ENCODE peak calls at places on chromosomes 4 and X, in seven cellular contexts. One of them, this sample, is unnamed.

GRCh38 chr4:183798921-183799307 is 106.2 kb upstream of the STOX2 start:
- DNase-seq in activated CD8-positive, alpha-beta T cell treated with anti-CD3 and anti-CD28 coated beads for 36 hours: peak
- DNase-seq in OCI-LY7: no peak
- DNase-seq in mammary epithelial cell: peak
- DNase-seq in stomach: no peak
- DNase-seq in fibroblast of pulmonary artery: no peak
- DNase-seq in tibial artery: no peak
- DNase-seq in this sample: no peak

GRCh38 chrX:13805241-13805640 is 11.7 kb downstream of the GPM6B start:
- DNase-seq in activated CD8-positive, alpha-beta T cell treated with anti-CD3 and anti-CD28 coated beads for 36 hours: no peak
- DNase-seq in OCI-LY7: peak
- DNase-seq in mammary epithelial cell: no peak
- DNase-seq in stomach: no peak
- DNase-seq in fibroblast of pulmonary artery: no peak
- DNase-seq in tibial artery: no peak
- DNase-seq in this sample: no peak

GRCh38 chr4:151931563-151931962 is 170.8 kb upstream of the GATB start:
- DNase-seq in activated CD8-positive, alpha-beta T cell treated with anti-CD3 and anti-CD28 coated beads for 36 hours: no peak
- DNase-seq in OCI-LY7: no peak
- DNase-seq in mammary epithelial cell: no peak
- DNase-seq in stomach: no peak
- DNase-seq in fibroblast of pulmonary artery: no peak
- DNase-seq in tibial artery: no peak
- DNase-seq in this sample: no peak

GRCh38 chr4:5996641-5997040 is 21.6 kb downstream of the C4orf50 start:
- DNase-seq in activated CD8-positive, alpha-beta T cell treated with anti-CD3 and anti-CD28 coated beads for 36 hours: no peak
- DNase-seq in OCI-LY7: no peak
- DNase-seq in mammary epithelial cell: no peak
- DNase-seq in stomach: no peak
- DNase-seq in fibroblast of pulmonary artery: no peak
- DNase-seq in tibial artery: peak
- DNase-seq in this sample: no peak

GRCh38 chr4:95181446-95182306 is 367.1 kb downstream of the UNC5C start:
- DNase-seq in activated CD8-positive, alpha-beta T cell treated with anti-CD3 and anti-CD28 coated beads for 36 hours: peak
- DNase-seq in OCI-LY7: no peak
- DNase-seq in mammary epithelial cell: no peak
- DNase-seq in stomach: no peak
- DNase-seq in fibroblast of pulmonary artery: peak
- DNase-seq in tibial artery: no peak
- DNase-seq in this sample: no peak

GRCh38 chrX:137198040-137198439 is 164.2 kb upstream of the GPR101 start:
- DNase-seq in activated CD8-positive, alpha-beta T cell treated with anti-CD3 and anti-CD28 coated beads for 36 hours: no peak
- DNase-seq in OCI-LY7: no peak
- DNase-seq in mammary epithelial cell: no peak
- DNase-seq in stomach: no peak
- DNase-seq in fibroblast of pulmonary artery: no peak
- DNase-seq in tibial artery: no peak
- DNase-seq in this sample: no peak

GRCh38 chrX:15221321-15221720 is 48.6 kb downstream of the ASB9 start:
- DNase-seq in activated CD8-positive, alpha-beta T cell treated with anti-CD3 and anti-CD28 coated beads for 36 hours: no peak
- DNase-seq in OCI-LY7: no peak
- DNase-seq in mammary epithelial cell: no peak
- DNase-seq in stomach: no peak
- DNase-seq in fibroblast of pulmonary artery: no peak
- DNase-seq in tibial artery: no peak
- DNase-seq in this sample: no peak

GRCh38 chr4:74370912-74371311 is 6.0 kb downstream of the EREG start:
- DNase-seq in activated CD8-positive, alpha-beta T cell treated with anti-CD3 and anti-CD28 coated beads for 36 hours: peak
- DNase-seq in OCI-LY7: peak
- DNase-seq in mammary epithelial cell: peak
- DNase-seq in stomach: no peak
- DNase-seq in fibroblast of pulmonary artery: peak
- DNase-seq in tibial artery: no peak
- DNase-seq in this sample: peak

GRCh38 chr4:1340181-1340747 is 6.7 kb upstream of the UVSSA start:
- DNase-seq in activated CD8-positive, alpha-beta T cell treated with anti-CD3 and anti-CD28 coated beads for 36 hours: no peak
- DNase-seq in OCI-LY7: no peak
- DNase-seq in mammary epithelial cell: no peak
- DNase-seq in stomach: no peak
- DNase-seq in fibroblast of pulmonary artery: no peak
- DNase-seq in tibial artery: no peak
- DNase-seq in this sample: no peak

GRCh38 chr4:38128478-38129451 is 168.6 kb downstream of the PTTG2 start:
- DNase-seq in activated CD8-positive, alpha-beta T cell treated with anti-CD3 and anti-CD28 coated beads for 36 hours: peak
- DNase-seq in OCI-LY7: no peak
- DNase-seq in mammary epithelial cell: peak
- DNase-seq in stomach: no peak
- DNase-seq in fibroblast of pulmonary artery: peak
- DNase-seq in tibial artery: no peak
- DNase-seq in this sample: peak

GRCh38 chrX:2451456-2452316 is 49.1 kb downstream of the DHRSX start:
- DNase-seq in activated CD8-positive, alpha-beta T cell treated with anti-CD3 and anti-CD28 coated beads for 36 hours: no peak
- DNase-seq in OCI-LY7: no peak
- DNase-seq in mammary epithelial cell: no peak
- DNase-seq in stomach: no peak
- DNase-seq in fibroblast of pulmonary artery: peak
- DNase-seq in tibial artery: no peak
- DNase-seq in this sample: no peak

GRCh38 chr4:40228497-40229365 is 31.9 kb downstream of the RHOH start:
- DNase-seq in activated CD8-positive, alpha-beta T cell treated with anti-CD3 and anti-CD28 coated beads for 36 hours: peak
- DNase-seq in OCI-LY7: no peak
- DNase-seq in mammary epithelial cell: no peak
- DNase-seq in stomach: no peak
- DNase-seq in fibroblast of pulmonary artery: peak
- DNase-seq in tibial artery: no peak
- DNase-seq in this sample: peak

GRCh38 chr4:182367153-182367552 is 124.0 kb downstream of the TENM3 start:
- DNase-seq in activated CD8-positive, alpha-beta T cell treated with anti-CD3 and anti-CD28 coated beads for 36 hours: no peak
- DNase-seq in OCI-LY7: no peak
- DNase-seq in mammary epithelial cell: no peak
- DNase-seq in stomach: no peak
- DNase-seq in fibroblast of pulmonary artery: no peak
- DNase-seq in tibial artery: no peak
- DNase-seq in this sample: no peak

GRCh38 chr4:102601586-102602227 is 100.5 kb downstream of the NFKB1 start:
- DNase-seq in activated CD8-positive, alpha-beta T cell treated with anti-CD3 and anti-CD28 coated beads for 36 hours: no peak
- DNase-seq in OCI-LY7: no peak
- DNase-seq in mammary epithelial cell: no peak
- DNase-seq in stomach: no peak
- DNase-seq in fibroblast of pulmonary artery: no peak
- DNase-seq in tibial artery: no peak
- DNase-seq in this sample: no peak

GRCh38 chr4:5863461-5864113 is 29.3 kb downstream of the CRMP1 start:
- DNase-seq in activated CD8-positive, alpha-beta T cell treated with anti-CD3 and anti-CD28 coated beads for 36 hours: peak
- DNase-seq in OCI-LY7: no peak
- DNase-seq in mammary epithelial cell: peak
- DNase-seq in stomach: no peak
- DNase-seq in fibroblast of pulmonary artery: peak
- DNase-seq in tibial artery: no peak
- DNase-seq in this sample: no peak

GRCh38 chrX:86002076-86002896 is 45.1 kb downstream of the CHM start:
- DNase-seq in activated CD8-positive, alpha-beta T cell treated with anti-CD3 and anti-CD28 coated beads for 36 hours: peak
- DNase-seq in OCI-LY7: no peak
- DNase-seq in mammary epithelial cell: peak
- DNase-seq in stomach: peak
- DNase-seq in fibroblast of pulmonary artery: peak
- DNase-seq in tibial artery: no peak
- DNase-seq in this sample: peak

GRCh38 chr4:117479673-117480072 is 394.3 kb upstream of the TRAM1L1 start:
- DNase-seq in activated CD8-positive, alpha-beta T cell treated with anti-CD3 and anti-CD28 coated beads for 36 hours: peak
- DNase-seq in OCI-LY7: no peak
- DNase-seq in mammary epithelial cell: peak
- DNase-seq in stomach: no peak
- DNase-seq in fibroblast of pulmonary artery: no peak
- DNase-seq in tibial artery: no peak
- DNase-seq in this sample: no peak

GRCh38 chr4:32340591-32340990 is 1620.4 kb downstream of the PCDH7 start:
- DNase-seq in activated CD8-positive, alpha-beta T cell treated with anti-CD3 and anti-CD28 coated beads for 36 hours: no peak
- DNase-seq in OCI-LY7: peak
- DNase-seq in mammary epithelial cell: no peak
- DNase-seq in stomach: no peak
- DNase-seq in fibroblast of pulmonary artery: no peak
- DNase-seq in tibial artery: no peak
- DNase-seq in this sample: no peak

GRCh38 chr4:81472249-81473085 is 760 bp upstream of the RASGEF1B start:
- DNase-seq in activated CD8-positive, alpha-beta T cell treated with anti-CD3 and anti-CD28 coated beads for 36 hours: peak
- DNase-seq in OCI-LY7: peak
- DNase-seq in mammary epithelial cell: no peak
- DNase-seq in stomach: peak
- DNase-seq in fibroblast of pulmonary artery: peak
- DNase-seq in tibial artery: peak
- DNase-seq in this sample: peak

GRCh38 chr4:152079543-152080293 is 318.9 kb upstream of the GATB start:
- DNase-seq in activated CD8-positive, alpha-beta T cell treated with anti-CD3 and anti-CD28 coated beads for 36 hours: peak
- DNase-seq in OCI-LY7: peak
- DNase-seq in mammary epithelial cell: no peak
- DNase-seq in stomach: no peak
- DNase-seq in fibroblast of pulmonary artery: no peak
- DNase-seq in tibial artery: no peak
- DNase-seq in this sample: no peak

GRCh38 chr4:123929565-123929964 is 533.0 kb downstream of the SPRY1 start:
- DNase-seq in activated CD8-positive, alpha-beta T cell treated with anti-CD3 and anti-CD28 coated beads for 36 hours: no peak
- DNase-seq in OCI-LY7: no peak
- DNase-seq in mammary epithelial cell: no peak
- DNase-seq in stomach: no peak
- DNase-seq in fibroblast of pulmonary artery: no peak
- DNase-seq in tibial artery: no peak
- DNase-seq in this sample: no peak

GRCh38 chr4:123919576-123920098 is 523.0 kb downstream of the SPRY1 start:
- DNase-seq in activated CD8-positive, alpha-beta T cell treated with anti-CD3 and anti-CD28 coated beads for 36 hours: no peak
- DNase-seq in OCI-LY7: no peak
- DNase-seq in mammary epithelial cell: no peak
- DNase-seq in stomach: no peak
- DNase-seq in fibroblast of pulmonary artery: no peak
- DNase-seq in tibial artery: no peak
- DNase-seq in this sample: no peak

GRCh38 chr4:123922847-123923246 is 526.3 kb downstream of the SPRY1 start:
- DNase-seq in activated CD8-positive, alpha-beta T cell treated with anti-CD3 and anti-CD28 coated beads for 36 hours: no peak
- DNase-seq in OCI-LY7: no peak
- DNase-seq in mammary epithelial cell: peak
- DNase-seq in stomach: no peak
- DNase-seq in fibroblast of pulmonary artery: peak
- DNase-seq in tibial artery: no peak
- DNase-seq in this sample: no peak

GRCh38 chr4:123921339-123921738 is 524.7 kb downstream of the SPRY1 start:
- DNase-seq in activated CD8-positive, alpha-beta T cell treated with anti-CD3 and anti-CD28 coated beads for 36 hours: no peak
- DNase-seq in OCI-LY7: no peak
- DNase-seq in mammary epithelial cell: no peak
- DNase-seq in stomach: no peak
- DNase-seq in fibroblast of pulmonary artery: no peak
- DNase-seq in tibial artery: no peak
- DNase-seq in this sample: no peak

DNA sequence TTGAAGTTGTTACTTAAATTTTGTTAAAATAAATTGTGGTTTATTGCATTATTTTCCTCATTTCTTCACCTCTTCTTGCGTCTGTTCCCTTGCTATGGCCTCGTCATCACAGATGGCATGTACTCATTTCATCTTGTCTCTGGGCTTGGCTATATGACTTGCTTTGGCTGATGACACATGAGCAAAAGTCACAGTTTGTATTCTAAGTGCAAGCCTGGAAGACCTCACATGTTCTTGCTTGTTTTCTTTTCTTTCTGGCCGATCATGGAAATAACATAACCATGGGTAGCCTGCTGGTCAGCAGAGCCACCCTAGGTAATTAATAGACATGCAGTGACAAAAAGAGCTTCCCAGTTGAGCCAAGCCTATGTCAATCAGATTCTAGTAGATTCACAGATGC is 527.9 kb downstream of the SPRY1 start:
- DNase-seq in activated CD8-positive, alpha-beta T cell treated with anti-CD3 and anti-CD28 coated beads for 36 hours: no peak
- DNase-seq in OCI-LY7: no peak
- DNase-seq in mammary epithelial cell: peak
- DNase-seq in stomach: no peak
- DNase-seq in fibroblast of pulmonary artery: no peak
- DNase-seq in tibial artery: no peak
- DNase-seq in this sample: no peak
- TF ChIP-seq CTCF in activated CD8-positive, alpha-beta T cell treated with anti-CD3 and anti-CD28 coated beads for 36 hours: no peak
- TF ChIP-seq CTCF in OCI-LY7: no peak
- TF ChIP-seq CTCF in mammary epithelial cell: no peak
- TF ChIP-seq CTCF in stomach: no peak
- TF ChIP-seq CTCF in fibroblast of pulmonary artery: no peak
- TF ChIP-seq CTCF in tibial artery: no peak
- TF ChIP-seq CTCF in this sample: no peak

GRCh38 chrX:46686003-46686645 is 72.8 kb downstream of the SLC9A7 start:
- DNase-seq in activated CD8-positive, alpha-beta T cell treated with anti-CD3 and anti-CD28 coated beads for 36 hours: peak
- DNase-seq in OCI-LY7: peak
- DNase-seq in mammary epithelial cell: peak
- DNase-seq in stomach: no peak
- DNase-seq in fibroblast of pulmonary artery: peak
- DNase-seq in tibial artery: peak
- DNase-seq in this sample: peak
- TF ChIP-seq CTCF in activated CD8-positive, alpha-beta T cell treated with anti-CD3 and anti-CD28 coated beads for 36 hours: peak
- TF ChIP-seq CTCF in OCI-LY7: peak
- TF ChIP-seq CTCF in mammary epithelial cell: peak
- TF ChIP-seq CTCF in stomach: peak
- TF ChIP-seq CTCF in fibroblast of pulmonary artery: peak
- TF ChIP-seq CTCF in tibial artery: peak
- TF ChIP-seq CTCF in this sample: peak

GRCh38 chrX:35380808-35381700 is 417.1 kb upstream of the MAGEB16 start:
- DNase-seq in activated CD8-positive, alpha-beta T cell treated with anti-CD3 and anti-CD28 coated beads for 36 hours: no peak
- DNase-seq in OCI-LY7: peak
- DNase-seq in mammary epithelial cell: peak
- DNase-seq in stomach: no peak
- DNase-seq in fibroblast of pulmonary artery: peak
- DNase-seq in tibial artery: no peak
- DNase-seq in this sample: peak
- TF ChIP-seq CTCF in activated CD8-positive, alpha-beta T cell treated with anti-CD3 and anti-CD28 coated beads for 36 hours: no peak
- TF ChIP-seq CTCF in OCI-LY7: peak
- TF ChIP-seq CTCF in mammary epithelial cell: peak
- TF ChIP-seq CTCF in stomach: peak
- TF ChIP-seq CTCF in fibroblast of pulmonary artery: peak
- TF ChIP-seq CTCF in tibial artery: peak
- TF ChIP-seq CTCF in this sample: peak

DNA sequence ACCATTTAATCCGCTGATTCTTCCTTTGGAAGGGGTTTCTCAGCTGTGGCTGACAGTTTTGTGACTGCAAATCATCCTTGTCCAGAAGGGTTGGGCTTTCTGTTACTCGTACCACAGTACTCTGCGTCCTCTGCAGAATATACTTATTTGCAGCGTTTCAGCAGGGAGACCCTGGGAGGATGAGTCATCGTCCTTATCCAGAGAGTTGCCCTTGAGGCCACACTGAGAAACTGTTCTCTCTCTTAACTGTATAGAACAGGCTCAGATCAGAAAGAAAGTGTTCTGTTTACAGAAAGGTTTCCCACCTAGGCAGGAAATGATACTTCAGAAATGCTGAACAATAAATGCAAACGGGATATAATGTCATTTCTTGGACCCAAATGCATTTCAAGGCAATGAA is 47.7 kb upstream of the DDX53 start:
- DNase-seq in activated CD8-positive, alpha-beta T cell treated with anti-CD3 and anti-CD28 coated beads for 36 hours: no peak
- DNase-seq in OCI-LY7: no peak
- DNase-seq in mammary epithelial cell: no peak
- DNase-seq in stomach: no peak
- DNase-seq in fibroblast of pulmonary artery: peak
- DNase-seq in tibial artery: no peak
- DNase-seq in this sample: no peak
- TF ChIP-seq CTCF in activated CD8-positive, alpha-beta T cell treated with anti-CD3 and anti-CD28 coated beads for 36 hours: no peak
- TF ChIP-seq CTCF in OCI-LY7: no peak
- TF ChIP-seq CTCF in mammary epithelial cell: no peak
- TF ChIP-seq CTCF in stomach: no peak
- TF ChIP-seq CTCF in fibroblast of pulmonary artery: no peak
- TF ChIP-seq CTCF in tibial artery: no peak
- TF ChIP-seq CTCF in this sample: no peak

GRCh38 chrX:19565605-19566004 is 50.3 kb upstream of the MAP3K15 start:
- DNase-seq in activated CD8-positive, alpha-beta T cell treated with anti-CD3 and anti-CD28 coated beads for 36 hours: no peak
- DNase-seq in OCI-LY7: no peak
- DNase-seq in mammary epithelial cell: no peak
- DNase-seq in stomach: no peak
- DNase-seq in fibroblast of pulmonary artery: no peak
- DNase-seq in tibial artery: no peak
- DNase-seq in this sample: no peak
- TF ChIP-seq CTCF in activated CD8-positive, alpha-beta T cell treated with anti-CD3 and anti-CD28 coated beads for 36 hours: no peak
- TF ChIP-seq CTCF in OCI-LY7: no peak
- TF ChIP-seq CTCF in mammary epithelial cell: no peak
- TF ChIP-seq CTCF in stomach: no peak
- TF ChIP-seq CTCF in fibroblast of pulmonary artery: no peak
- TF ChIP-seq CTCF in tibial artery: no peak
- TF ChIP-seq CTCF in this sample: no peak

This sample was measured in GM10248.